ENCODE peak calls at places on chromosomes 5 and 9, in four cellular contexts. X, R, Z and W are unnamed samples.

GRCh38 chr5:31270396-31270795 is 76.9 kb downstream of the CDH6 start:
- DNase-seq in R (no peak), Z (peak; percentile 3), X (no peak), W (peak; percentile 58)

GRCh38 chr5:107389130-107389553 is 281.6 kb downstream of the EFNA5 start:
- DNase-seq in Z (no peak), X (no peak), R (peak; percentile 92), W (no peak)

GRCh38 chr5:95718203-95718602 is 12.9 kb upstream of the RHOBTB3 start:
- DNase-seq in X (no peak), Z (no peak), R (peak; percentile 84), W (peak; percentile 67)

GRCh38 chr5:180866296-180866695 is 5.2 kb upstream of the ZFP62 start:
- DNase-seq in Z (no peak), R (no peak), X (no peak), W (no peak)

GRCh38 chr9:116741106-116741740 is 54.1 kb downstream of the TRIM32 start:
- DNase-seq in X (no peak), Z (no peak), R (no peak), W (no peak)

GRCh38 chr5:119630752-119631440 is 1.5 kb downstream of the FAM170A start:
- DNase-seq in X (no peak), R (no peak), Z (no peak), W (no peak)

GRCh38 chr5:68683632-68684035 is 410.2 kb upstream of the SLC30A5 start:
- DNase-seq in Z (no peak), R (no peak), X (no peak), W (no peak)

GRCh38 chr9:6272229-6272597 is 56.0 kb upstream of the TPD52L3 start:
- DNase-seq in Z (peak; percentile 76), R (no peak), X (no peak), W (no peak)

GRCh38 chr5:6717247-6717646 is 4.0 kb downstream of the TENT4A start:
- DNase-seq in Z (no peak), X (no peak), R (no peak), W (no peak)

GRCh38 chr9:118183571-118183970 is 479.4 kb downstream of the TLR4 start:
- DNase-seq in R (no peak), Z (no peak), X (no peak), W (no peak)

GRCh38 chr9:3321186-3321585 is 204.6 kb downstream of the RFX3 start:
- DNase-seq in X (no peak), Z (no peak), R (no peak), W (no peak)

GRCh38 chr5:14721990-14722656 is 57.6 kb downstream of the OTULIN start:
- DNase-seq in R (no peak), X (no peak), Z (peak; percentile 29), W (no peak)

GRCh38 chr9:136292591-136293448 is 11.1 kb downstream of the CCDC187 start:
- DNase-seq in X (no peak), Z (no peak), R (no peak), W (no peak)

GRCh38 chr9:91424403-91425176 is 958 bp upstream of the NFIL3 start:
- DNase-seq in X (peak; percentile 33), Z (peak; percentile 48), R (no peak), W (peak; percentile 64)

GRCh38 chr9:138114501-138115245 is 237.1 kb downstream of the CACNA1B start:
- DNase-seq in R (no peak), X (no peak), Z (no peak), W (no peak)

GRCh38 chr5:147973086-147973485 is 66.7 kb upstream of the C5orf46 start:
- DNase-seq in X (no peak), R (no peak), Z (no peak), W (no peak)

GRCh38 chr5:168315991-168316578 is 24.6 kb downstream of the WWC1 start:
- DNase-seq in Z (peak; percentile 86), R (no peak), X (no peak), W (no peak)

GRCh38 chr5:149177911-149178565 is 36.7 kb downstream of the ABLIM3 start:
- DNase-seq in Z (no peak), X (peak; percentile 20), R (no peak), W (no peak)

GRCh38 chr9:118992813-118993747 is 376.2 kb downstream of the BRINP1 start:
- DNase-seq in Z (no peak), R (no peak), X (no peak), W (no peak)

GRCh38 chr9:79257215-79257614 is 314.6 kb upstream of the TLE4 start:
- DNase-seq in X (peak; percentile 21), Z (no peak), R (no peak), W (no peak)

GRCh38 chr9:7085357-7085756 is 327.6 kb downstream of the KDM4C start:
- DNase-seq in Z (no peak), X (no peak), R (no peak), W (no peak)

GRCh38 chr5:82360043-82360442 is 81.9 kb upstream of the RPS23 start:
- DNase-seq in X (no peak), Z (no peak), R (no peak), W (no peak)

GRCh38 chr5:116738270-116738947 is 163.8 kb upstream of the SEMA6A start:
- DNase-seq in Z (no peak), R (no peak), X (no peak), W (no peak)

DNA sequence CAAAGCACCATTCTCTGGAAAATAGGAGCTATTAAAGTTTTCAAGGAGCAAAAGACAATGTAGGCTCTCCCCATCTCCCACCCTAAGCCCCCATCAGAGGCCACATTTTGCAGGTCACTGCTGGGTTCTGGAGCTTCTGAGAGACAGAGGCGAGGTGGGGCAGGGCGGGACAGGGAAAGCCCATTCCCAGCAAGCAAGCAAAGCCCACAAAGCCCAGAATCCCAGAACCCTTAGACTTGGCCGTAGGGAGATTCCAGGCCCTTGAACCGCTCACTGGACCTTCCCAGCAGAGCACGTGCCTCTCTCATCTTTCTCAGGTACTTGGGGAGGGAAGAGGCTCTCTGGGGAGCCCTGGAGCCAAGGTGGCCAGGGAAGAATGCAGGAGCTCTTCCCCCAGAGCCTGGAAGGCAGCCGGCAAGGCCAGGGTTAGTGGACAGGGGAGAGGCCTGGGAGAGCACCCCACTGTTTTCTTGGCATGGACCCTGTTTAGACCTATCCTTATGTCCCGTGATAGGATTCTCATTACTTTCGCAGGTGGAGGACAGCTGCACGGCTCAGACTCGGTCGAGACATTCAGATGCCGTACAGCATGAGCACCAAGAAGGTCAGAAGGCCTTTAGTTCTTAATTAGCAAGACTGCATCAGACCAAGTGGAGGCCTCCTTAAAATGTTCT is 52.4 kb downstream of the ZNF354C start:
- DNase-seq in X (no peak), R (no peak), Z (no peak), W (no peak)
- TF ChIP-seq CREM in X (no peak), R (no peak), Z (no peak), W (no peak)

DNA sequence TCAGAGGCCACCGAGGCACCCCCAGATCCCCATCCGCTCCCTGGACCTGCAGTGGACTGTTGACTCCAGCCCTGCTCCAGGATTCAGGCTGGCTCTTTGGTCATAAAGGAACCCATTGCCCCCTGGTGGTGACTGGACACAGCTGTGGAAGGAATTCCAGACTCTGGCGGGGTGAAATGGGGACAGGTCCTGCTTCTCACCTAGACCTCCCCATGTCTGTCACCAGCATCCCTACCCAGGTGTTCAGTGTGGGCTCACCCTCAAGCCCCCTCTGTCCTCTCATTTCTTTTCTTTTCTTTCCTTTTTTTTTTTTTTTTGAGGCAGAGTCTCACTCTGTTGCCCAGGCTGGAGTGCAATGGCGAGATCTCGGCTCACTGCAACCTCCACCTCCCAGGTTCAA is 25.5 kb upstream of the STXBP1 start:
- DNase-seq in R (no peak), X (peak; percentile 86), Z (peak; percentile 75), W (peak; percentile 77)
- TF ChIP-seq CREM in R (no peak), X (no peak), Z (no peak), W (no peak)

GRCh38 chr5:135245521-135246499 is 153.2 kb downstream of the MACROH2A1 start:
- DNase-seq in R (no peak), X (no peak), Z (no peak), W (peak; percentile 33)
- TF ChIP-seq CREM in R (no peak), X (no peak), Z (no peak), W (no peak)

GRCh38 chr5:74026310-74026709 is 400.3 kb downstream of the ARHGEF28 start:
- DNase-seq in X (no peak), Z (no peak), R (no peak), W (no peak)
- TF ChIP-seq CREM in X (no peak), Z (no peak), R (no peak), W (no peak)

GRCh38 chr9:124197177-124198095 is 60.3 kb upstream of the NEK6 start:
- DNase-seq in X (no peak), Z (no peak), R (peak; percentile 95), W (peak; percentile 68)
- TF ChIP-seq CREM in X (no peak), Z (no peak), R (peak; percentile 64), W (peak; percentile 30)

GRCh38 chr5:157165261-157165660 is 803 bp downstream of the GARIN3 start:
- DNase-seq in R (no peak), Z (no peak), X (no peak), W (no peak)

GRCh38 chr5:157165668-157166067 is 396 bp downstream of the GARIN3 start:
- DNase-seq in Z (no peak), X (no peak), R (no peak), W (no peak)

GRCh38 chr5:157167219-157167621 is 1.2 kb upstream of the GARIN3 start:
- DNase-seq in Z (no peak), R (peak; percentile 16), X (no peak), W (no peak)

GRCh38 chr5:157166164-157166493 is at the start of gene GARIN3:
- DNase-seq in X (no peak), R (no peak), Z (no peak), W (no peak)

GRCh38 chr5:157166494-157167218 is 592 bp upstream of the GARIN3 start:
- DNase-seq in Z (no peak), R (no peak), X (no peak), W (no peak)
- TF ChIP-seq CREM in Z (no peak), R (no peak), X (no peak), W (no peak)

DNA sequence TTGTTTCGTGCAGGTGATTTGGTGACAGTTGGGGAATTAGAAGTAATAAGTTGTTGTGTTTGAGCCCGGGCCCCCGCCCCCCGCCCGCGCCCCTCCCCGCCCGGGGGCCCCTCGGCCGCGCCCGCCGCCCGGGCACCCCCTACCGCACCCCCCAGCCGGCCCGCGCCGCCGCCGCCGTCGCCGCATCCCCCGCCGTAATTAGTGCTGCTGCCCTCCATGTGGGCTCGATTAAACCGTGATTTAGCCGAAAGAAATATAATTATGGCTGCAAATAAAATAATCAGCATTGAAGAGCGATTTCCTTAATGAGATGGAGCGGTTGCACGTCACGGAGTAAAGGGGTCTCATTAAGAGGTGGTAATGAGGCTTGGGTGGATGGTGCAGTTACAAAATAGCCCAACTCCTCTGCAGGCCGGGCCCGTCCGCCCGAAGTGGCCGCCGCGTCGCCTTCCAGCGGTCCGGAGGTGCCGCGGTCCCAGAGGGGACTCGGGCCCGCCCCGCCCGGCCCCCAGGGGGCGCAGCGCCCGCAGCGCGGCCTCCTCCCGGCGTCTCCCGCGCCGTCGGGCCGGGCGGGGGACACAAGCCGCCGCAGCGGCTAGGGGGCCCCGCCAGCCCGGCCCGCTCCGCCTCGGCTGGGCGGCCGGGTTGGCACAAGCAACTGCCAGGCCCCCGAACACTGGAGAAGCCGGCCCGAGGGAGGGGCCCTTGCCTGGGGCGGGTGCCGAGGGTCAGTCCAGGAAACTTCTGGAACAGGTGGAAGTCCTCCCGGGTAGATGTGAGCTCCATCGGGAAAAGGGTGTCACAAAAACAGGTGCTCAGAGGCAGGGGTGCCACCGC is 6.9 kb upstream of the OTP start:
- DNase-seq in R (no peak), X (peak; percentile 69), Z (peak; percentile 13), W (peak; percentile 73)
- TF ChIP-seq CREM in R (no peak), X (no peak), Z (no peak), W (no peak)

GRCh38 chr5:172659909-172660628 is 19.0 kb downstream of the NEURL1B start:
- DNase-seq in R (no peak), X (peak; percentile 30), Z (peak; percentile 95), W (no peak)
- TF ChIP-seq CREM in R (no peak), X (no peak), Z (peak; percentile 65), W (no peak)